ENCODE peak calls at places on chromosomes 5 and 9, in four cellular contexts. H, E, K and I are unnamed samples. For H3K36me3, the result is how much of the 10 kb centered on the place peaks cover.

GRCh38 chr9:88387035-88387732 is 1.1 kb upstream of the SPIN1 start:
- DNase-seq in K (peak), E (peak), H (peak), I (peak)

GRCh38 chr9:132998861-132999635 is 20.6 kb downstream of the GFI1B start:
- DNase-seq in K (no peak), E (no peak), H (no peak), I (no peak)

GRCh38 chr5:126373621-126374416 is 49.4 kb upstream of the GRAMD2B start:
- DNase-seq in K (no peak), E (peak), H (no peak), I (peak)

GRCh38 chr9:137648396-137648795 is 29.6 kb downstream of the EHMT1 start:
- DNase-seq in K (peak), H (no peak), E (no peak), I (no peak)

GRCh38 chr5:124057815-124058231 is 545.8 kb downstream of the CSNK1G3 start:
- DNase-seq in E (no peak), H (no peak), K (no peak), I (no peak)

GRCh38 chr9:14372437-14373318 is 58.7 kb upstream of the NFIB start:
- DNase-seq in K (peak), E (peak), H (no peak), I (peak)

GRCh38 chr5:67983251-67983941 is 232.2 kb upstream of the PIK3R1 start:
- DNase-seq in K (peak), E (peak), H (no peak), I (peak)

GRCh38 chr5:9833871-9834270 is 203.7 kb upstream of the TAS2R1 start:
- DNase-seq in H (no peak), K (no peak), E (no peak), I (no peak)

GRCh38 chr5:5350101-5350500 is 72.4 kb upstream of the ICE1 start:
- DNase-seq in E (peak), K (no peak), H (no peak), I (no peak)

GRCh38 chr5:14453486-14453885 is 128.1 kb upstream of the OTULINL start:
- DNase-seq in H (no peak), E (no peak), K (no peak), I (no peak)

GRCh38 chr9:89497978-89498844 is at the start of gene SEMA4D:
- DNase-seq in K (peak), H (peak), E (peak), I (peak)

GRCh38 chr9:129139233-129139992 is 28.2 kb downstream of the PTPA start:
- DNase-seq in E (peak), H (peak), K (peak), I (peak)

GRCh38 chr5:134846641-134846960 is 833 bp downstream of the C5orf24 start:
- DNase-seq in H (no peak), K (peak), E (peak), I (peak)

GRCh38 chr9:128860937-128861336 is 20.8 kb downstream of the KYAT1 start:
- DNase-seq in E (no peak), H (no peak), K (no peak), I (no peak)

GRCh38 chr5:16140944-16141343 is 38.6 kb downstream of the MARCHF11 start:
- DNase-seq in H (no peak), E (no peak), K (no peak), I (peak)

GRCh38 chr9:70409280-70409679 is 5.2 kb downstream of the KLF9 start:
- DNase-seq in E (peak), K (peak), H (no peak), I (no peak)
- H3K27ac ChIP-seq in E (no peak), K (no peak), H (peak), I (peak)

GRCh38 chr5:56735845-56736641 is 79.3 kb upstream of the MAP3K1 start:
- DNase-seq in H (no peak), E (no peak), K (no peak), I (no peak)

GRCh38 chr5:56732147-56732546 is 83.2 kb upstream of the MAP3K1 start:
- DNase-seq in K (no peak), H (no peak), E (no peak), I (no peak)

GRCh38 chr5:56737002-56737621 is 78.2 kb upstream of the MAP3K1 start:
- DNase-seq in H (no peak), K (peak), E (peak), I (peak)

GRCh38 chr5:56733580-56733979 is 81.8 kb upstream of the MAP3K1 start:
- DNase-seq in E (no peak), H (peak), K (no peak), I (no peak)

GRCh38 chr5:56734066-56734766 is 81.1 kb upstream of the MAP3K1 start:
- DNase-seq in K (no peak), E (no peak), H (no peak), I (no peak)
- H3K36me3 ChIP-seq in K (under half), E (under half), H (under half), I (under half)

GRCh38 chr5:34571380-34572041 is 84.6 kb upstream of the RAI14 start:
- DNase-seq in H (no peak), E (peak), K (peak), I (peak)
- H3K27ac ChIP-seq in H (no peak), E (peak), K (no peak), I (peak)

DNA sequence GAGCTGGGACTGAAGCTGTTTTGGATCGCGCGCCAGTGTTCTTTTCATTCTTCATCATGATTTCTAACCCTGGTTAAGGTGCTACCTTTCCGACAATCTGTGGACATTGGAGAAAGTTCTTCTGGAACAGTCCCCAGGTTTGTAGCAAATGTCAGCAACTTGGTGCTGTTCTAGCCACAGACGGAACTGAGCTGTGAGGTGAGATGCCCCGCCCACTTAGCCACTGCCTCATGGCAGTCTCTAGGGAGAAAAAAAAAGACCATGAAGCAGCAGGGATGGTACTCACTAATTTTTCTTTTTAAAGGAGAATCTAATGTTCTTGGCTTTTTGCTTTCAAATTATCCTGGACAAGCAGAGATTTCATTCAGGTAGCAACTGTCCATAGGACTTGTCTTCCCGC is 72.1 kb upstream of the STK32A start:
- DNase-seq in E (no peak), H (no peak), K (no peak), I (no peak)
- H3K36me3 ChIP-seq in E (under half), H (under half), K (under half), I (under half)

DNA sequence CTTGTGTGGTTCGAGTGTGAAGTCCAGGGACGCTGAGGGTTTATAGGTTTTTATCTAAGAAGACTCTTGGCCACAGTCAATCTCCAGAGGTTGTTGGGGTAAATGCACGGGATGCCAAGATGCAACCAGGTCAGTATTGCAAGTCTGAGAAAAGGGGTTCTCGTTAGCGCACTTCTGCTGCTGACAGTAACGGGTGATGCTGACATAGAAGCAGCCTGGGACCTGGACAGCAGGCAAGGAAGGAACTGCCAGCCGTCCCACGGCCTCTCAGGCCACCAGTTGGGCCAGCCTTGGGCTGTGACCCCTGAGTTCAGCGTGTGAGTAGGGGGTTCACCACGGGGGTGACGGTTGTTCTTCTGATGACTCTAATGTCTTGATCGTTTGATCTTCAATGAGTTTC is 39.0 kb downstream of the TENT4A start:
- DNase-seq in E (no peak), H (no peak), K (no peak), I (no peak)
- H3K27ac ChIP-seq in E (no peak), H (no peak), K (no peak), I (no peak)